ENCODE peak calls at places on chromosome 3, in four cellular contexts. P, Q, K and T are unnamed samples.

GRCh38 chr3:3766140-3766539 is 33.1 kb upstream of the LRRN1 start:
- DNase-seq in P (no peak), Q (no peak), K (no peak), T (no peak)

GRCh38 chr3:171168086-171168485 is 141.6 kb upstream of the SLC2A2 start:
- DNase-seq in P (no peak), Q (no peak), K (no peak), T (no peak)

GRCh38 chr3:81684739-81685395 is 76.6 kb downstream of the GBE1 start:
- DNase-seq in P (peak), Q (no peak), K (no peak), T (no peak)

GRCh38 chr3:140588558-140588957 is 89.3 kb upstream of the TRIM42 start:
- DNase-seq in P (no peak), Q (no peak), K (no peak), T (no peak)

GRCh38 chr3:58584690-58585004 is 7.5 kb upstream of the FAM107A start:
- DNase-seq in P (no peak), Q (no peak), K (no peak), T (no peak)

GRCh38 chr3:30268288-30268687 is 338.1 kb upstream of the TGFBR2 start:
- DNase-seq in P (no peak), Q (no peak), K (no peak), T (no peak)

GRCh38 chr3:88057650-88058321 is 1.0 kb downstream of the CGGBP1 start:
- DNase-seq in P (no peak), Q (no peak), K (no peak), T (no peak)

GRCh38 chr3:69330891-69331400 is 54.9 kb downstream of the FRMD4B start:
- DNase-seq in P (no peak), Q (no peak), K (no peak), T (no peak)

GRCh38 chr3:122676759-122677158 is 3.9 kb upstream of the PARP14 start:
- DNase-seq in P (no peak), Q (no peak), K (no peak), T (no peak)

GRCh38 chr3:4972652-4973643 is 6.3 kb upstream of the BHLHE40 start:
- DNase-seq in P (no peak), Q (no peak), K (peak), T (no peak)

GRCh38 chr3:6437631-6438030 is 423.3 kb upstream of the GRM7 start:
- DNase-seq in P (no peak), Q (no peak), K (no peak), T (no peak)

GRCh38 chr3:42476225-42477160 is 25.9 kb upstream of the VIPR1 start:
- DNase-seq in P (no peak), Q (no peak), K (no peak), T (no peak)

GRCh38 chr3:15932348-15933300 is 134.8 kb upstream of the ANKRD28 start:
- DNase-seq in P (no peak), Q (no peak), K (no peak), T (no peak)

GRCh38 chr3:15929944-15930571 is 132.3 kb upstream of the ANKRD28 start:
- DNase-seq in P (no peak), Q (no peak), K (no peak), T (no peak)

GRCh38 chr3:15936347-15936746 is 138.6 kb upstream of the ANKRD28 start:
- DNase-seq in P (no peak), Q (no peak), K (no peak), T (no peak)

GRCh38 chr3:15934389-15935195 is 136.8 kb upstream of the ANKRD28 start:
- DNase-seq in P (no peak), Q (no peak), K (no peak), T (no peak)

DNA sequence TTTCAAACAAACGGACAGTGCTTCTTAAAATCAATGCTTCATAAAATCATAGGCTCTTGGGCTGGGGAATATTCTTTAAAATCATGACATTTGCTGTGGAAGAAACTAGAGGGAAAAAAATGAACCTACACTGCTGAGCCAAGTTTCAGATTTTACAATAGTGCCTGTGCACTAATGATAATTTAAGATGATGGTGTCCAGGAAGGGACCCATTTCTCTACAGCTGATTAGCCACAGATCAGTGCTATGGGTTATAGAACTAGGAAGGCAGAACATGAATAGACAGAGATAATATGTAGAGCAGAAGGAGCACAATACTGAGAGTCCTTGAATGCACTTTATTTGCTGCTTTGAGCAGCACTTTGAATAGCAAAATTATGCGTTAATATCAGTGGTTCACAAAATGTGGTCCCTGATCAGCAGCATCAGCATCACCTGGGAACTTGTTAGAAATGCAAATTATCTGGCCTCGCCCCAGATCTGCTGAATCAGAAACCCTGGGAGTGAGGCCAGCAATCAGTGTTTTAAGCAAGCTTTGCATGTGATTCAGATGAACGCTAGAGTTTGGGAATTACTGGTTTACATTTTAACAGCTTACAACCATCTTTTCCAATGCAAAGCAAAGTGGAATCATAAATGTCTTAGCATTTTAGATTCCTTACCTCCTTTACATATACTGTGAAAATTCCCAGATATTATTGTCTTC is 135.8 kb upstream of the ANKRD28 start:
- DNase-seq in P (no peak), Q (no peak), K (no peak), T (no peak)
- TF ChIP-seq SPI1 in P (no peak), Q (no peak), K (no peak), T (no peak)

DNA sequence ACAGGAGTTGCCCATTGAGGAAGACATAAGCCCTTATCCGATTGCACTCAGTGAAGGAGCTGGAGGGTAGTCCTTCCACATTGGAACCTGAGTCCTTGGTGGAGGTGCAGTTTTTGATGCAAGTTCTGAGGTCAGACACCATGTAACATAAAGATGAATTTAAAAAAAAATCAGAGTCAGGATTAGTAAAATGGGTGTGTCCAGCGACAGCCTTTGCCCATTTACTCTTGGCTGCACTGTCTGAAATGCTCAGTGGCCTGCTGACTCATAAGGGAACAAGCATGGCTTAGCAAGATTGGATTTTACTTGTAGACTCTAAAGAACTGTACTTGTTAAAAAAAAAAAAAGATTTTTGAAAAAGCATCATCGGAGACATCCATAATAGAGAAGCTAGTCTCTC is 241.1 kb upstream of the TOPAZ1 start:
- DNase-seq in P (no peak), Q (no peak), K (no peak), T (no peak)
- TF ChIP-seq SPI1 in P (no peak), Q (no peak), K (no peak), T (no peak)

GRCh38 chr3:72082121-72082715 is 297.3 kb upstream of the PROK2 start:
- DNase-seq in P (no peak), Q (peak), K (peak), T (no peak)
- TF ChIP-seq SPI1 in P (no peak), Q (no peak), K (peak), T (peak)

GRCh38 chr3:113783980-113784379 is 37.1 kb downstream of the ATP6V1A start:
- DNase-seq in P (no peak), Q (no peak), K (no peak), T (no peak)
- TF ChIP-seq SPI1 in P (no peak), Q (no peak), K (no peak), T (no peak)

DNA sequence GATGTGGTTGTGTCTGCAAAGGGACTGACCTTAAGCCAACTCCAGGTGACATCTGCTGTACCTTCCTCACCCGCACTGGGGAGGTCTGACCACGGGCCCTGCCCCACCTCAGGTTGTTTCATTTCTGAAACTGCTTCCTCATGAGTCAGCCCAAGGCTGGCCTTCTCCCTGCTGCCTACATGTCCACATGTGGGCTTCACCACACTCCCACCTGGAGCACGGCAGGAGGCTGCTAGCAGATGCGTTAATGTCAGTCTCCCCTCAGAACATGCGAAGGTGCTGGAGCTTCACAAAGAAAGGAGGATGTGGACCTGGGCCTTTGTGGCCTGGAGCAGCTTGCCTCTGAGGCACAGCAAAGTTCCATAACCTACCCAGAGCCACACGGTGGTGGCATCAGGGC is 69.4 kb upstream of the PLXNA1 start:
- DNase-seq in P (no peak), Q (no peak), K (no peak), T (no peak)
- TF ChIP-seq SPI1 in P (no peak), Q (no peak), K (no peak), T (no peak)

DNA sequence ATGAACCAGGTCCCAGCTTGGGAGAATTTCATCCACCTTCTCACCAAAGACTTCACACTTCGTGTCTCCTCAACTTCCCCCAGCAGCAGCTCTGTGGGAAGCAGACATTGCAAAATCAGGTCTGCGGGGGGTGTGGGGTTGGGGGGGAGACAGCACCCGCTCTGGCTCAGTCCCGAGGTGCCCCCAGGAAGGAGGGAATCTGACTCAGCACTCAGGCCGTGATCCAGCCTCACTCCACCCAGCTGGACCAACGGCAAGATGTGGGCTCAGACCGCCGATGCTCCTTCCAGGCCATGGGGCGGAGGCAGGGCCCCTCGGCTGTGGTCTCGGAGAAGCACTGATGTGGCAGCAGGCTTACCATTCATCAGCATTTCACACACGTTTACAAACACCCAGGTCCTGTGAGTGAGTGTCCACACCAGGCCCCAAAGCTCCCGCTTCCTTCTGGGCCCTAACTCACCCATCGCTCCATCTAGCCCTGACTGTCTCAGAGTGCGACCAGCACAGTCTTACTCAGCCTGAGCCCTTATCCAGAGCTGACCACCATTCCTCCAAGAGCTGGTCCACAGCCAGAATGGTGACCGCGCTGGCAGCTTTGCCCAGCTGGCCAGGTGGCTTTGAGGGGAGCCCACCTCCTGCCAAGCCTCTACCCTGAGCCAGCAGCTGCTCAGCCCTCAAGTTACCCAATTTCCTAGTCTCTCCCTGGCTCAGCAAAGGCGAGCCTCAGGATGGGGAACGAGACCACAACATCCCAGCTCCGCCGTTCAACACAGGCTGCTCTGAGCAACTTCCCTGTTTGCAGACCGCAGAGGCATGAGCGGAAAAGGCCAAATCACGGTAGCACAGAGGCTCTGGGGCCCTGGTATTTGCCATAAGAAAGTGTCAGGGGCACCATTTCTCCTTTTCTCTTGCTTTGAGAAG is 3.3 kb downstream of the STAB1 start:
- DNase-seq in P (peak), Q (peak), K (no peak), T (no peak)
- TF ChIP-seq SPI1 in P (no peak), Q (peak), K (no peak), T (no peak)